ENCODE peak calls at places on chromosomes 11 and 22, in six cellular contexts. J, K, Q, E, S and P are unnamed samples.

GRCh38 chr22:44088976-44089570 is 65.0 kb downstream of the PARVB start:
- DNase-seq in K (peak), E (no peak), S (peak), J (no peak), Q (peak), P (no peak)

GRCh38 chr11:57777969-57778317 is 16.3 kb downstream of the CTNND1 start:
- DNase-seq in E (no peak), Q (peak), J (peak), K (no peak), S (no peak), P (no peak)

GRCh38 chr11:75325713-75326438 is 25.6 kb downstream of the ARRB1 start:
- DNase-seq in S (peak), E (peak), Q (peak), K (peak), J (peak), P (no peak)

GRCh38 chr11:10263929-10264328 is 30.1 kb downstream of the SBF2 start:
- DNase-seq in Q (peak), J (no peak), S (no peak), K (peak), E (no peak), P (no peak)

GRCh38 chr11:66951927-66952337 is 6.3 kb downstream of the PC start:
- DNase-seq in S (no peak), J (peak), E (no peak), K (no peak), Q (no peak), P (no peak)

GRCh38 chr11:35711924-35712323 is 49.3 kb downstream of the TRIM44 start:
- DNase-seq in J (no peak), K (no peak), Q (no peak), E (no peak), S (no peak), P (no peak)

GRCh38 chr11:85809881-85810280 is 1.1 kb downstream of the SYTL2 start:
- DNase-seq in K (peak), E (no peak), Q (peak), J (no peak), S (peak), P (no peak)

GRCh38 chr22:32760815-32761214 is 40.7 kb upstream of the TIMP3 start:
- DNase-seq in Q (no peak), J (no peak), E (no peak), S (no peak), K (no peak), P (no peak)

GRCh38 chr11:122808494-122808893 is 29.8 kb upstream of the CRTAM start:
- DNase-seq in K (peak), S (no peak), Q (no peak), J (no peak), E (no peak), P (no peak)

GRCh38 chr11:5300246-5300645 is 1.5 kb downstream of the OR51B4 start:
- DNase-seq in S (no peak), J (no peak), K (no peak), Q (no peak), E (no peak), P (no peak)

GRCh38 chr11:18203723-18204122 is 31.1 kb downstream of the MRGPRX4 start:
- DNase-seq in E (no peak), Q (peak), S (no peak), J (no peak), K (no peak), P (no peak)

GRCh38 chr11:12278766-12279671 is 98.4 kb upstream of the PARVA start:
- DNase-seq in E (peak), S (no peak), J (peak), K (no peak), Q (no peak), P (no peak)

GRCh38 chr11:69718147-69718546 is 14.3 kb upstream of the FGF19 start:
- DNase-seq in Q (peak), J (no peak), S (no peak), K (peak), E (no peak), P (no peak)

GRCh38 chr11:5203366-5203765 is 2.9 kb upstream of the OR51V1 start:
- DNase-seq in E (no peak), S (no peak), K (no peak), Q (no peak), J (no peak), P (no peak)

GRCh38 chr11:109425554-109425953 is 3.6 kb downstream of the C11orf87 start:
- DNase-seq in Q (no peak), K (no peak), J (no peak), E (no peak), S (peak), P (no peak)